ENCODE peak calls at places on chromosomes 5 and 9, in four cellular contexts. One of them, this sample, is unnamed.

GRCh38 chr9:114281421-114282103 is 41.3 kb upstream of the ORM1 start:
- DNase-seq in K562: no peak
- DNase-seq in HepG2: no peak
- DNase-seq in GM12878: no peak
- DNase-seq in this sample: no peak

GRCh38 chr5:151221574-151221973 is 2.3 kb downstream of the CCDC69 start:
- DNase-seq in K562: no peak
- DNase-seq in HepG2: no peak
- DNase-seq in GM12878: no peak
- DNase-seq in this sample: no peak

GRCh38 chr5:55591671-55592070 is 56.9 kb upstream of the PLPP1 start:
- DNase-seq in K562: no peak
- DNase-seq in HepG2: no peak
- DNase-seq in GM12878: no peak
- DNase-seq in this sample: no peak

GRCh38 chr9:21778300-21778699 is 24.1 kb upstream of the MTAP start:
- DNase-seq in K562: no peak
- DNase-seq in HepG2: no peak
- DNase-seq in GM12878: no peak
- DNase-seq in this sample: no peak

GRCh38 chr5:163567811-163568210 is 62.4 kb downstream of the MAT2B start:
- DNase-seq in K562: no peak
- DNase-seq in HepG2: no peak
- DNase-seq in GM12878: no peak
- DNase-seq in this sample: no peak

GRCh38 chr9:109448223-109448622 is 49.9 kb downstream of the PTPN3 start:
- DNase-seq in K562: no peak
- DNase-seq in HepG2: no peak
- DNase-seq in GM12878: no peak
- DNase-seq in this sample: no peak

GRCh38 chr5:39604491-39604890 is 179.7 kb upstream of the DAB2 start:
- DNase-seq in K562: no peak
- DNase-seq in HepG2: no peak
- DNase-seq in GM12878: no peak
- DNase-seq in this sample: no peak

GRCh38 chr5:76607353-76607871 is 15.8 kb downstream of the F2RL2 start:
- DNase-seq in K562: no peak
- DNase-seq in HepG2: no peak
- DNase-seq in GM12878: no peak
- DNase-seq in this sample: no peak

GRCh38 chr9:132163457-132163875 is 1.6 kb downstream of the NTNG2 start:
- DNase-seq in K562: no peak
- DNase-seq in HepG2: no peak
- DNase-seq in GM12878: no peak
- DNase-seq in this sample: no peak

GRCh38 chr5:132099073-132099748 is 25.6 kb downstream of the CSF2 start:
- DNase-seq in K562: no peak
- DNase-seq in HepG2: no peak
- DNase-seq in GM12878: peak
- DNase-seq in this sample: no peak

GRCh38 chr5:122101636-122102285 is 23.7 kb upstream of the LOX start:
- DNase-seq in K562: peak
- DNase-seq in HepG2: peak
- DNase-seq in GM12878: no peak
- DNase-seq in this sample: peak

GRCh38 chr5:149063017-149063687 is at the start of gene SH3TC2:
- DNase-seq in K562: peak
- DNase-seq in HepG2: peak
- DNase-seq in GM12878: no peak
- DNase-seq in this sample: no peak

GRCh38 chr5:39040875-39041274 is 33.3 kb downstream of the RICTOR start:
- DNase-seq in K562: no peak
- DNase-seq in HepG2: no peak
- DNase-seq in GM12878: no peak
- DNase-seq in this sample: no peak

GRCh38 chr5:52898961-52899680 is 90.0 kb upstream of the ITGA2 start:
- DNase-seq in K562: no peak
- DNase-seq in HepG2: no peak
- DNase-seq in GM12878: no peak
- DNase-seq in this sample: no peak

GRCh38 chr9:121655231-121655755 is 3.9 kb downstream of the DAB2IP start:
- DNase-seq in K562: no peak
- DNase-seq in HepG2: no peak
- DNase-seq in GM12878: no peak
- DNase-seq in this sample: no peak

GRCh38 chr5:140178082-140178410 is 3.1 kb downstream of the CYSTM1 start:
- DNase-seq in K562: no peak
- DNase-seq in HepG2: no peak
- DNase-seq in GM12878: no peak
- DNase-seq in this sample: no peak

GRCh38 chr9:81671880-81672280 is 17.5 kb downstream of the TLE1 start:
- DNase-seq in K562: no peak
- DNase-seq in HepG2: no peak
- DNase-seq in GM12878: no peak
- DNase-seq in this sample: no peak

GRCh38 chr5:2381861-2382260 is 369.6 kb downstream of the IRX2 start:
- DNase-seq in K562: no peak
- DNase-seq in HepG2: no peak
- DNase-seq in GM12878: no peak
- DNase-seq in this sample: no peak

GRCh38 chr9:92426501-92426900 is 2.2 kb upstream of the OMD start:
- DNase-seq in K562: no peak
- DNase-seq in HepG2: no peak
- DNase-seq in GM12878: no peak
- DNase-seq in this sample: no peak

GRCh38 chr9:82353631-82354030 is 365.1 kb downstream of the SPATA31D1 start:
- DNase-seq in K562: no peak
- DNase-seq in HepG2: no peak
- DNase-seq in GM12878: no peak
- DNase-seq in this sample: no peak

GRCh38 chr5:35924122-35924949 is 14.1 kb downstream of the CAPSL start:
- DNase-seq in K562: no peak
- DNase-seq in HepG2: no peak
- DNase-seq in GM12878: no peak
- DNase-seq in this sample: no peak

GRCh38 chr9:136763649-136764035 is 676 bp downstream of the LCN15 start:
- DNase-seq in K562: no peak
- DNase-seq in HepG2: no peak
- DNase-seq in GM12878: no peak
- DNase-seq in this sample: no peak

GRCh38 chr9:107940622-107941021 is 451.1 kb upstream of the KLF4 start:
- DNase-seq in K562: no peak
- DNase-seq in HepG2: no peak
- DNase-seq in GM12878: no peak
- DNase-seq in this sample: no peak

GRCh38 chr5:19960451-19960850 is 27.5 kb downstream of the CDH18 start:
- DNase-seq in K562: no peak
- DNase-seq in HepG2: no peak
- DNase-seq in GM12878: no peak
- DNase-seq in this sample: no peak

GRCh38 chr9:124068248-124068647 is 56.7 kb downstream of the LHX2 start:
- DNase-seq in K562: no peak
- DNase-seq in HepG2: no peak
- DNase-seq in GM12878: no peak
- DNase-seq in this sample: no peak

GRCh38 chr5:167063788-167064187 is 1227.7 kb upstream of the WWC1 start:
- DNase-seq in K562: no peak
- DNase-seq in HepG2: no peak
- DNase-seq in GM12878: no peak
- DNase-seq in this sample: no peak

GRCh38 chr9:124079176-124079925 is 67.8 kb downstream of the LHX2 start:
- DNase-seq in K562: no peak
- DNase-seq in HepG2: peak
- DNase-seq in GM12878: no peak
- DNase-seq in this sample: no peak

GRCh38 chr5:172172912-172173591 is 15.0 kb downstream of the STK10 start:
- DNase-seq in K562: no peak
- DNase-seq in HepG2: no peak
- DNase-seq in GM12878: no peak
- DNase-seq in this sample: no peak

GRCh38 chr5:71832812-71833456 is 113.9 kb downstream of the CARTPT start:
- DNase-seq in K562: no peak
- DNase-seq in HepG2: no peak
- DNase-seq in GM12878: no peak
- DNase-seq in this sample: no peak

GRCh38 chr5:114658179-114658578 is 296.3 kb downstream of the KCNN2 start:
- DNase-seq in K562: no peak
- DNase-seq in HepG2: no peak
- DNase-seq in GM12878: no peak
- DNase-seq in this sample: no peak
- TF ChIP-seq FOXK2 in K562: no peak
- TF ChIP-seq FOXK2 in HepG2: no peak
- TF ChIP-seq FOXK2 in GM12878: no peak
- TF ChIP-seq FOXK2 in this sample: no peak

GRCh38 chr5:626850-627249 is 14.7 kb downstream of the CEP72 start:
- DNase-seq in K562: no peak
- DNase-seq in HepG2: no peak
- DNase-seq in GM12878: no peak
- DNase-seq in this sample: no peak
- TF ChIP-seq FOXK2 in K562: no peak
- TF ChIP-seq FOXK2 in HepG2: no peak
- TF ChIP-seq FOXK2 in GM12878: no peak
- TF ChIP-seq FOXK2 in this sample: no peak

DNA sequence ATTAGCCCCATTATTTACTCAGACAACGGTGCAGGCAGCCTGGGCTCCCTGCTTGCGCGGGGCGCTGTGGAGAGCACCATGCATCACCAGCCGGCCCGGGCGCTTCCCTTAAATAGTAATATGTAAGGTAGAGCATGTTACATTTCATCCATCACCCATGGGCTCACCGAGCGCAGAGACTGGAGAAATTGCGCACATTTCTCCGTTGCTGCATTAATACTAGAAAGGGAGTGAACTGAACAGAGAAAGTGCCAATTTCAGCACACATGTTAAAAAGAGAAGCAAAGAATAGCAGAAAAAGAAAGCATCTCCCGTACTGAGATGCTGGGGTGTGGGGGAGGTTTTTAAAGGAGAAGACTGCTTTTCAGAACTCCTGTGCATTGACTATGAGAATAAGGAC is 400.3 kb downstream of the ZSWIM6 start:
- DNase-seq in K562: no peak
- DNase-seq in HepG2: no peak
- DNase-seq in GM12878: no peak
- DNase-seq in this sample: no peak
- TF ChIP-seq FOXK2 in K562: no peak
- TF ChIP-seq FOXK2 in HepG2: no peak
- TF ChIP-seq FOXK2 in GM12878: no peak
- TF ChIP-seq FOXK2 in this sample: no peak

GRCh38 chr5:110356687-110357086 is 369.8 kb downstream of the TMEM232 start:
- DNase-seq in K562: no peak
- DNase-seq in HepG2: no peak
- DNase-seq in GM12878: no peak
- DNase-seq in this sample: no peak

GRCh38 chr5:110366716-110367115 is 359.8 kb downstream of the TMEM232 start:
- DNase-seq in K562: no peak
- DNase-seq in HepG2: no peak
- DNase-seq in GM12878: no peak
- DNase-seq in this sample: no peak

GRCh38 chr5:110362252-110362651 is 364.2 kb downstream of the TMEM232 start:
- DNase-seq in K562: no peak
- DNase-seq in HepG2: no peak
- DNase-seq in GM12878: no peak
- DNase-seq in this sample: no peak

GRCh38 chr5:110361501-110361900 is 365.0 kb downstream of the TMEM232 start:
- DNase-seq in K562: no peak
- DNase-seq in HepG2: no peak
- DNase-seq in GM12878: no peak
- DNase-seq in this sample: no peak
- TF ChIP-seq FOXK2 in K562: no peak
- TF ChIP-seq FOXK2 in HepG2: no peak
- TF ChIP-seq FOXK2 in GM12878: no peak
- TF ChIP-seq FOXK2 in this sample: no peak

GRCh38 chr9:77673912-77674791 is 26.0 kb upstream of the GNA14 start:
- DNase-seq in K562: no peak
- DNase-seq in HepG2: peak
- DNase-seq in GM12878: no peak
- DNase-seq in this sample: no peak
- TF ChIP-seq FOXK2 in K562: no peak
- TF ChIP-seq FOXK2 in HepG2: no peak
- TF ChIP-seq FOXK2 in GM12878: no peak
- TF ChIP-seq FOXK2 in this sample: no peak